ENCODE peak calls at places on chromosomes 4 and X, in five cellular contexts. G is upper lobe of left lung, D is H54, V is tibial nerve, Q is stomach. X is an unnamed sample.

GRCh38 chr4:167234388-167234881 is at the start of gene SPOCK3:
- DNase-seq in V (no peak), D (peak), Q (peak), G (peak), X (peak)

GRCh38 chrX:1355131-1355799 is 18.7 kb downstream of the IL3RA start:
- DNase-seq in D (no peak), G (peak), V (no peak), Q (no peak), X (peak)

GRCh38 chr4:81913427-81913878 is 441.7 kb upstream of the RASGEF1B start:
- DNase-seq in V (no peak), Q (peak), G (peak), D (peak), X (no peak)

GRCh38 chr4:67446811-67447210 is 98.5 kb downstream of the CENPC start:
- DNase-seq in D (no peak), G (no peak), Q (no peak), V (no peak), X (no peak)

GRCh38 chr4:32172761-32173160 is 1452.6 kb downstream of the PCDH7 start:
- DNase-seq in D (no peak), Q (no peak), G (no peak), V (no peak), X (no peak)

GRCh38 chr4:85842540-85842939 is 367.6 kb downstream of the ARHGAP24 start:
- DNase-seq in Q (no peak), G (peak), D (no peak), V (no peak), X (no peak)

GRCh38 chrX:9519546-9520210 is 54.8 kb downstream of the TBL1X start:
- DNase-seq in V (no peak), G (no peak), D (no peak), Q (no peak), X (no peak)

GRCh38 chr4:135277116-135277979 is 1075.8 kb upstream of the PABPC4L start:
- DNase-seq in D (no peak), G (no peak), Q (no peak), V (no peak), X (no peak)

GRCh38 chrX:57227691-57228090 is 58.8 kb upstream of the FAAH2 start:
- DNase-seq in Q (no peak), G (no peak), D (no peak), V (no peak), X (no peak)

GRCh38 chr4:10100734-10101216 is 15.8 kb downstream of the WDR1 start:
- DNase-seq in D (no peak), G (peak), V (no peak), Q (no peak), X (peak)

GRCh38 chrX:66676990-66677389 is 38.1 kb upstream of the EDA2R start:
- DNase-seq in G (no peak), V (no peak), Q (no peak), D (no peak), X (no peak)

GRCh38 chr4:81527115-81527514 is 55.4 kb upstream of the RASGEF1B start:
- DNase-seq in V (no peak), D (no peak), G (peak), Q (no peak), X (no peak)

GRCh38 chrX:147602297-147602696 is 309.4 kb upstream of the FMR1 start:
- DNase-seq in G (no peak), Q (no peak), D (no peak), V (no peak), X (no peak)

GRCh38 chr4:15466596-15466995 is 3.1 kb upstream of the CC2D2A start:
- DNase-seq in D (no peak), Q (no peak), G (no peak), V (no peak), X (no peak)

GRCh38 chr4:102451266-102451665 is 49.9 kb upstream of the NFKB1 start:
- DNase-seq in Q (no peak), D (no peak), V (no peak), G (no peak), X (no peak)

GRCh38 chr4:99383833-99384392 is 31.4 kb upstream of the ADH1C start:
- DNase-seq in V (peak), D (no peak), G (no peak), Q (peak), X (no peak)

GRCh38 chr4:22202351-22203343 is 254.1 kb upstream of the KCNIP4 start:
- DNase-seq in G (no peak), D (no peak), Q (no peak), V (no peak), X (no peak)

GRCh38 chrX:11427082-11428033 is 134.1 kb downstream of the AMELX start:
- DNase-seq in D (no peak), V (peak), G (no peak), Q (peak), X (peak)

GRCh38 chrX:151754042-151754419 is 19.5 kb downstream of the CNGA2 start:
- DNase-seq in Q (no peak), V (no peak), D (peak), G (no peak), X (peak)

GRCh38 chr4:3671571-3672464 is 94.4 kb upstream of the ADRA2C start:
- DNase-seq in G (no peak), Q (no peak), V (no peak), D (no peak), X (peak)

GRCh38 chrX:63747331-63747730 is 37.7 kb downstream of the ARHGEF9 start:
- DNase-seq in G (no peak), V (no peak), Q (no peak), D (no peak), X (no peak)

GRCh38 chr4:25908491-25908901 is 5.5 kb upstream of the SMIM20 start:
- DNase-seq in G (no peak), Q (no peak), V (no peak), D (peak), X (no peak)

GRCh38 chr4:36601864-36602263 is 320.4 kb downstream of the DTHD1 start:
- DNase-seq in V (no peak), D (no peak), Q (no peak), G (no peak), X (no peak)

GRCh38 chr4:76611611-76612010 is 176.6 kb downstream of the SHROOM3 start:
- DNase-seq in V (no peak), Q (peak), G (peak), D (no peak), X (no peak)

GRCh38 chrX:39242187-39242586 is 440.9 kb downstream of the MID1IP1 start:
- DNase-seq in Q (peak), V (no peak), D (no peak), G (peak), X (no peak)

GRCh38 chrX:118226060-118226428 is 109.4 kb upstream of the KLHL13 start:
- DNase-seq in G (no peak), Q (no peak), D (no peak), V (no peak), X (no peak)

GRCh38 chr4:158176108-158176507 is 3.3 kb upstream of the GASK1B start:
- DNase-seq in G (peak), Q (peak), V (no peak), D (no peak), X (no peak)

GRCh38 chr4:11549525-11549924 is 120.8 kb upstream of the HS3ST1 start:
- DNase-seq in D (no peak), V (no peak), G (no peak), Q (no peak), X (no peak)

GRCh38 chrX:95885074-95885473 is 799.6 kb upstream of the DIAPH2 start:
- DNase-seq in G (no peak), D (no peak), Q (no peak), V (no peak), X (no peak)

GRCh38 chr4:168787801-168788200 is 222.3 kb downstream of the CBR4 start:
- DNase-seq in Q (no peak), V (no peak), G (no peak), D (no peak), X (no peak)

GRCh38 chr4:123505077-123505456 is 108.5 kb downstream of the SPRY1 start:
- DNase-seq in G (no peak), Q (peak), V (no peak), D (no peak), X (no peak)

GRCh38 chr4:139921551-139922184 is 232.3 kb downstream of the MAML3 start:
- DNase-seq in D (no peak), V (no peak), Q (peak), G (peak), X (no peak)

GRCh38 chrX:107678957-107679740 is 50.8 kb downstream of the PRPS1 start:
- DNase-seq in Q (peak), V (peak), D (peak), G (peak), X (peak)
- TF ChIP-seq POLR2A in Q (no peak), V (peak), D (no peak), G (no peak), X (no peak)

GRCh38 chrX:103356023-103356798 is at the start of gene TCEAL9:
- DNase-seq in D (no peak), Q (peak), V (peak), G (peak), X (no peak)
- TF ChIP-seq POLR2A in D (peak), Q (no peak), V (peak), G (peak), X (peak)

DNA sequence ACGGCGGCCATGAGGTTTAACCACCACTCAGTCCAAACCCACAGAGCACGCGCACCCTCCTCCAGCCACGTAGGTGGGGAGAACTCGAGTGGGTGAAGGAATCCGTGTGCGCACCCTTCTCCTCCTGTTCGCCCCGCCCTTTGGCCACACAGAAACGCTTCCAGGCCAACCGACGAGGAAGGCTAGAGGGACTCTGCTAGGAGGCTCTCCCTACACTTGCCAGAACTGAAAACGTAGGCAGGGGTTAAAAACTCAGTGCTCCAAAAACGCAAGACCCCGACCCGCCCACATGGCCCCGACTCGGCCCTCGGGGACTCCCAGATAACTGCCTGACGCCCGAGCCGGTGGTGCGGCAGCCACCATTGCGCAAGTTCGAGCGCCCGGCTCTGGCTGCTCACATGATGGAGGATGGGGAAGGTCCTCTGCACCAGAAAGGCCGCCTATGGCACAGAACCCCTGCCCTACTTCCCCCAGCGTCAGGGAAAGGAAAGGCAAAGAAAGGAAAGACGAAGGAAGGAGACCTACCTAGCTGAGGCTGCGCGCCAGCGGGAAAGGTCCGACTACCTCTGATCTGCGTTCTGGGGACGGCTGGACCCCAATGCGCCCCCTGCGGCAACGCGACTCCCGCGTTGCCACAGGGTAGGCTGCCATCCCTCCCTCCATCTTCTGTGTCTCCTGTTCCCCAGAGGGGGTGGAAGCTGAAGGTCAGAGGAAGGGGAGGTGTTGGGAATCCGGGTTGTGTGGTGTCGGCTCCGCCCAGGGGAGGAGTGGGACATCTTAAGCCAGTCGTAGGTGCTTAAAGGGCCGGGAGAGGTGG is 201.9 kb upstream of the AGTR2 start:
- DNase-seq in D (peak), V (no peak), G (peak), Q (no peak), X (no peak)
- TF ChIP-seq POLR2A in D (peak), V (no peak), G (no peak), Q (no peak), X (no peak)

GRCh38 chr4:70901984-70902576 is at the start of gene MOB1B:
- DNase-seq in Q (peak), G (peak), D (peak), V (peak), X (peak)
- TF ChIP-seq POLR2A in Q (no peak), G (peak), D (peak), V (peak), X (no peak)

GRCh38 chr4:1346781-1347409 is at the start of gene UVSSA:
- DNase-seq in D (peak), Q (peak), G (peak), V (peak), X (peak)
- TF ChIP-seq POLR2A in D (peak), Q (no peak), G (peak), V (peak), X (peak)

GRCh38 chrX:73215263-73215662 is 612 bp upstream of the NAP1L2 start:
- DNase-seq in V (no peak), D (no peak), G (no peak), Q (no peak), X (no peak)

GRCh38 chrX:73213734-73214133 is 917 bp downstream of the NAP1L2 start:
- DNase-seq in G (no peak), V (no peak), Q (no peak), D (no peak), X (no peak)

GRCh38 chrX:73214366-73215094 is at the start of gene NAP1L2:
- DNase-seq in D (no peak), V (no peak), Q (no peak), G (peak), X (peak)
- TF ChIP-seq POLR2A in D (no peak), V (peak), Q (no peak), G (no peak), X (no peak)

GRCh38 chrX:135520553-135521404 is at the start of gene INTS6L:
- DNase-seq in G (peak), D (peak), V (peak), Q (peak), X (peak)
- TF ChIP-seq POLR2A in G (peak), D (peak), V (peak), Q (no peak), X (peak)

X was measured in spleen.